ENCODE peak calls at places on chromosome 18, in seven cellular contexts. C, U, N, P, V, X and K are unnamed samples.
A peak's percentile ranks its signal among the peaks of the same experiment; 100 is the strongest.

GRCh38 chr18:8460748-8461147 is 148.5 kb upstream of the RAB12 start:
- DNase-seq in U (no peak), C (no peak), N (no peak), P (no peak), X (no peak), V (no peak), K (no peak)

GRCh38 chr18:13481820-13482640 is 244.3 kb downstream of the FAM210A start:
- DNase-seq in V (no peak), C (no peak), X (no peak), U (no peak), P (no peak), N (no peak), K (no peak)

GRCh38 chr18:36176739-36177138 is 10.6 kb upstream of the MOCOS start:
- DNase-seq in P (no peak), N (peak; percentile 56), V (peak; percentile 98), U (no peak), X (no peak), C (no peak), K (no peak)

GRCh38 chr18:35582899-35583558 is 1.5 kb downstream of the GALNT1 start:
- DNase-seq in V (peak; percentile 52), X (no peak), U (peak; percentile 33), P (no peak), C (no peak), N (peak; percentile 45), K (peak; percentile 52)

GRCh38 chr18:8685914-8686216 is 19.5 kb upstream of the MTCL1 start:
- DNase-seq in V (no peak), X (no peak), N (no peak), C (no peak), U (no peak), P (no peak), K (no peak)

GRCh38 chr18:32803571-32803970 is 30.7 kb upstream of the KLHL14 start:
- DNase-seq in P (no peak), X (no peak), C (no peak), N (no peak), U (peak; percentile 39), V (no peak), K (no peak)

GRCh38 chr18:52009958-52010357 is 330.0 kb upstream of the DCC start:
- DNase-seq in P (no peak), N (no peak), C (no peak), U (no peak), X (no peak), V (no peak), K (no peak)

GRCh38 chr18:13302611-13303267 is 84.2 kb downstream of the LDLRAD4 start:
- DNase-seq in N (no peak), V (peak; percentile 9), U (no peak), X (no peak), C (no peak), P (no peak), K (no peak)

GRCh38 chr18:61892683-61893303 is at the start of gene RNF152:
- DNase-seq in C (peak; percentile 64), U (peak; percentile 48), V (no peak), P (peak; percentile 85), N (peak; percentile 25), X (peak; percentile 70), K (peak; percentile 54)

GRCh38 chr18:13313006-13313661 is 94.6 kb downstream of the LDLRAD4 start:
- DNase-seq in V (no peak), X (no peak), U (no peak), N (no peak), P (no peak), C (no peak), K (no peak)

GRCh38 chr18:3594760-3595241 is 144.8 kb downstream of the TGIF1 start:
- DNase-seq in U (no peak), X (no peak), C (no peak), N (peak; percentile 49), V (peak; percentile 76), P (peak; percentile 78), K (peak; percentile 70)

GRCh38 chr18:75638597-75639467 is 211.3 kb upstream of the SMIM21 start:
- DNase-seq in U (peak; percentile 15), V (no peak), P (peak; percentile 70), C (peak; percentile 53), X (peak; percentile 74), N (peak; percentile 60), K (peak; percentile 52)

GRCh38 chr18:32815881-32816280 is 43.1 kb upstream of the KLHL14 start:
- DNase-seq in N (no peak), P (no peak), X (no peak), C (no peak), U (no peak), V (no peak), K (no peak)

GRCh38 chr18:59229681-59230443 is 9.9 kb downstream of the GRP start:
- DNase-seq in C (no peak), P (no peak), U (no peak), N (no peak), V (no peak), X (no peak), K (no peak)

GRCh38 chr18:79786781-79787526 is 10.8 kb upstream of the KCNG2 start:
- DNase-seq in C (peak; percentile 41), U (no peak), N (peak; percentile 66), X (no peak), P (no peak), V (peak; percentile 3), K (peak; percentile 53)

GRCh38 chr18:63213331-63213900 is 106.2 kb downstream of the BCL2 start:
- DNase-seq in V (no peak), P (peak; percentile 31), X (no peak), C (no peak), N (no peak), U (no peak), K (peak; percentile 13)

GRCh38 chr18:59385191-59385590 is 26.1 kb upstream of the LMAN1 start:
- DNase-seq in N (no peak), V (no peak), P (no peak), U (no peak), X (no peak), C (no peak), K (no peak)

GRCh38 chr18:10736984-10737383 is 211.2 kb downstream of the NAPG start:
- DNase-seq in V (no peak), N (no peak), X (no peak), U (no peak), C (no peak), P (peak; percentile 15), K (no peak)

GRCh38 chr18:11654736-11655604 is 34.1 kb upstream of the GNAL start:
- DNase-seq in P (peak; percentile 67), N (peak; percentile 4), X (peak; percentile 72), V (peak; percentile 57), C (peak; percentile 94), U (peak; percentile 46), K (peak; percentile 24)

GRCh38 chr18:47908523-47909039 is 21.9 kb downstream of the SMAD2 start:
- DNase-seq in P (no peak), C (no peak), U (no peak), X (no peak), N (no peak), V (no peak), K (no peak)

GRCh38 chr18:47909484-47909883 is 21.0 kb downstream of the SMAD2 start:
- DNase-seq in X (no peak), N (no peak), C (no peak), P (no peak), U (no peak), V (no peak), K (no peak)

GRCh38 chr18:47912343-47912742 is 18.1 kb downstream of the SMAD2 start:
- DNase-seq in V (no peak), N (no peak), X (no peak), U (no peak), C (no peak), P (no peak), K (peak; percentile 19)

GRCh38 chr18:47912794-47913594 is 17.5 kb downstream of the SMAD2 start:
- DNase-seq in N (no peak), P (no peak), X (no peak), V (no peak), U (no peak), C (no peak), K (peak; percentile 18)

DNA sequence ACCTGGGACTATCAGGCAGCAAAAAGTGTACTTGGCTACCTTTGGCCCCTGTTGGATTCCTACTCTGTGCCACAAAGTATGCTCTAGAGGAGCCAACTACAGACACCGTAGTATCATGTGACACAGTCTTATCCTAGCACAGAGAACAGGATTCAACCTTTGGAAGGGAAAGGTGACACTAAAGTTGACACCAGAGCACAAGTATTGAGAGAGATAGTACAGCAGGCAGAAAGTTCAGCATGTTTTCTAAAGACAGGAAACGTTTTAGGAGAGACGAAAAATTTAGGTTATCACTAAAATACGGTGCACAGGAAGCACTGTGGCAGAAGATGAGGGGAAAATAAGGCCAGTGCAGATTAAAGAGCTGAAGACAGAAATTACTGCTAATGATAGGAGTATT is 18.6 kb downstream of the SMAD2 start:
- DNase-seq in X (no peak), P (no peak), C (no peak), V (no peak), N (no peak), U (no peak), K (no peak)
- H3K18ac ChIP-seq in X (no peak overlapping the region), P (no peak overlapping the region), C (no peak overlapping the region), V (no peak overlapping the region), N (no peak overlapping the region), U (no peak overlapping the region), K (no peak overlapping the region)

GRCh38 chr18:37551249-37551648 is 14.3 kb downstream of the CELF4 start:
- DNase-seq in U (no peak), V (no peak), X (no peak), N (no peak), C (no peak), P (no peak), K (no peak)
- H3K18ac ChIP-seq in U (no peak overlapping the region), V (no peak overlapping the region), X (no peak overlapping the region), N (no peak overlapping the region), C (no peak overlapping the region), P (no peak overlapping the region), K (no peak overlapping the region)

DNA sequence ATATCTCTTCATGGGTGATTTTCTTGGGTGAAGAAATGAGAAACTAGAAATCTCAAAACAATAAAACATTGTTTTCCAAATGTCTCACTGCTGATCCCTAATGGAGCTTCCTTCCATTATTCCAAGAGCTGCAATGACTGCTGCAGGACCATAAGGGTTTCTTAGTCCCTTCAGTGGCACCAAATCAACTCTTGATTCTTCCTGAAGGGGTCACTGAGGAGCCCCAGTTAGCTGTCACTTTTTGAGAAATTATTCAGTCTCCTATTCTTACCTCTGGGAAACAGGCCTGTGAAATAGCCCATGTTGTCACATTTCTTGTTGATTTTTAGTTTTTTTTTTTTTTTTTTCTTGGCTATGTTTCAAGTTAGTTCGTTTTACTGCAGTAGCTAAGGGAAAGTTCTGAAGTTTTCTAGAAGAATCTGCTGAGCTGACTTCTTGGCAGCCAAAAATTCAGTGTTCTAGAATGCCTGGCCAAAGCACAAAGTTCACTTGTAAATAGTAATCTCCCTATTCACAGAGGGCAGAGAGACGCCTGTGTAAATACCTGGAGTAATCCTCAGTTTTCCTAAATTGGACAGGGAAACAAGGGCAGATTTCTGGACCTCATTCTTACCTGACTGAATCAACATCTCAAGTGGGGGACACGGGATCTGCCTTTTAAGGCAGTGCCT is 480.0 kb downstream of the RIT2 start:
- DNase-seq in C (no peak), U (no peak), N (no peak), P (peak; percentile 72), V (no peak), X (peak; percentile 32), K (no peak)
- H3K18ac ChIP-seq in C (no peak overlapping the region), U (no peak overlapping the region), N (no peak overlapping the region), P (no peak overlapping the region), V (no peak overlapping the region), X (no peak overlapping the region), K (no peak overlapping the region)

DNA sequence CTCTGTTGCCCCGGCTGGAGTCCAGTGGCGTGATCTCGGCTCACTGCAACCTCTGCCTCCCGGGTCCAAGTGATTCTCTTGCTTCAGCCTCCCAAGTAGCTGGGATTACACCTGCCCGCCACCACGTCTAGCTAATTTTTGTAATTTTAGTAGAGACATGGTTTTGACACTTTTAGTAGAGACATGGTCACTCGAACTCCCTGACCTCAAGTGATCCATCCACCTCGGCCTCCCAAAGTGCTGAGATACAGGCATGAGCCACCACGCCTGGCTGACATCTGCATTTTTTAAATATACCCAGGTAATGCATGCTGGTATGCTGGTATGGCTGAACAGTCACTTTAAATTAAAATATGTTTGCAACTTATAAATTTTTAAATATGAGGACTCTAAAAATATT is 91.9 kb downstream of the EPB41L3 start:
- DNase-seq in N (no peak), C (no peak), P (no peak), U (no peak), V (peak; percentile 84), X (no peak), K (no peak)
- H3K18ac ChIP-seq in N (no peak overlapping the region), C (no peak overlapping the region), P (no peak overlapping the region), U (no peak overlapping the region), V (no peak overlapping the region), X (no peak overlapping the region), K (no peak overlapping the region)